ENCODE peak calls at places on chromosomes 3 and 15, in seven cellular contexts. V, U, G, S, N, R and O are unnamed samples.

GRCh38 chr3:177431525-177432255 is 234.4 kb upstream of the TBL1XR1 start:
- DNase-seq in V (no peak), U (no peak), G (no peak), S (no peak), N (no peak), R (no peak), O (no peak)

GRCh38 chr3:23750573-23751484 is 54.9 kb upstream of the UBE2E1 start:
- DNase-seq in V (no peak), U (no peak), G (no peak), S (no peak), N (no peak), R (no peak), O (no peak)

GRCh38 chr15:101206173-101206572 is 45.7 kb downstream of the CHSY1 start:
- DNase-seq in V (no peak), U (no peak), G (peak), S (no peak), N (no peak), R (no peak), O (peak)

GRCh38 chr3:150078983-150079739 is 108.5 kb upstream of the PFN2 start:
- DNase-seq in V (no peak), U (peak), G (peak), S (peak), N (no peak), R (no peak), O (no peak)

GRCh38 chr15:64938192-64938591 is 26.5 kb downstream of the ANKDD1A start:
- DNase-seq in V (no peak), U (no peak), G (no peak), S (peak), N (no peak), R (no peak), O (no peak)

GRCh38 chr3:30438121-30438520 is 168.3 kb upstream of the TGFBR2 start:
- DNase-seq in V (no peak), U (no peak), G (no peak), S (no peak), N (no peak), R (no peak), O (no peak)

GRCh38 chr3:9497821-9498565 is 55.6 kb downstream of the LHFPL4 start:
- DNase-seq in V (no peak), U (no peak), G (peak), S (peak), N (no peak), R (no peak), O (no peak)

GRCh38 chr3:150913174-150913922 is 8.1 kb upstream of the MINDY4B start:
- DNase-seq in V (no peak), U (no peak), G (no peak), S (no peak), N (no peak), R (no peak), O (no peak)

GRCh38 chr3:70989174-70989573 is 594.4 kb downstream of the FOXP1 start:
- DNase-seq in V (no peak), U (no peak), G (peak), S (no peak), N (no peak), R (no peak), O (no peak)

GRCh38 chr15:39254181-39254580 is 326.7 kb upstream of the THBS1 start:
- DNase-seq in V (no peak), U (no peak), G (no peak), S (no peak), N (no peak), R (no peak), O (no peak)

GRCh38 chr15:88800026-88800425 is 3.2 kb upstream of the ACAN start:
- DNase-seq in V (no peak), U (no peak), G (peak), S (peak), N (no peak), R (no peak), O (no peak)

GRCh38 chr3:182730675-182731042 is 62.6 kb upstream of the ATP11B start:
- DNase-seq in V (no peak), U (no peak), G (no peak), S (no peak), N (no peak), R (no peak), O (no peak)

GRCh38 chr3:52396011-52396906 is 48.6 kb downstream of the SEMA3G start:
- DNase-seq in V (peak), U (no peak), G (no peak), S (no peak), N (no peak), R (no peak), O (no peak)

GRCh38 chr15:85992224-85992623 is 87.4 kb upstream of the AGBL1 start:
- DNase-seq in V (no peak), U (no peak), G (no peak), S (no peak), N (no peak), R (no peak), O (no peak)

GRCh38 chr15:85997618-85998017 is 82.1 kb upstream of the AGBL1 start:
- DNase-seq in V (no peak), U (no peak), G (no peak), S (no peak), N (no peak), R (no peak), O (no peak)

GRCh38 chr15:85988741-85989140 is 90.9 kb upstream of the AGBL1 start:
- DNase-seq in V (no peak), U (no peak), G (no peak), S (no peak), N (no peak), R (no peak), O (peak)

DNA sequence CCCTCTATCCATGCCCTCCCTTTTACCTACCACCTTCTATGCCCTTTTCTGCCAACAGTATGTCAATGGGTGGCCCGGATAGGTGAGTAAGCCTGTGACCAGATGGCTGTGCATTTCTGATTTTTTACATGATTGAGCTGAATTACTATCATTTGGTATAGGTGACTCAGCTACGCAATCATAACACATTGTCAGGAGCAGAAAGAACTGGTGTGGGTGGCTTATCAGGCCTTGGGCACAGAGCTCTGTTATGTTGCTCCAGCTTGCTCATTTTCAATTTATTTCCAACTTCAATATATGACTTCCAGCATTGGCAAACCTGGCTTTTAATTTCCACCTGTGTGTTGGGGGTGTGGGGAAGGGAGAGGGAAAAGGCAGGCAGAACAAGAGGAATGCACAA is 86.6 kb upstream of the AGBL1 start:
- DNase-seq in V (no peak), U (no peak), G (no peak), S (peak), N (no peak), R (no peak), O (no peak)
- TF ChIP-seq CTCF in V (no peak), U (no peak), G (no peak), S (no peak), N (no peak), R (no peak), O (no peak)

GRCh38 chr3:116103868-116104530 is 341.3 kb downstream of the LSAMP start:
- DNase-seq in V (no peak), U (no peak), G (no peak), S (no peak), N (no peak), R (no peak), O (no peak)

GRCh38 chr3:116102037-116102436 is 343.2 kb downstream of the LSAMP start:
- DNase-seq in V (no peak), U (no peak), G (no peak), S (no peak), N (no peak), R (no peak), O (no peak)
- TF ChIP-seq CTCF in V (no peak), U (no peak), G (peak), S (no peak), N (no peak), R (no peak), O (no peak)

GRCh38 chr3:187971629-187972028 is 182.3 kb upstream of the LPP start:
- DNase-seq in V (no peak), U (no peak), G (no peak), S (no peak), N (no peak), R (no peak), O (no peak)
- TF ChIP-seq CTCF in V (no peak), U (no peak), G (no peak), S (no peak), N (no peak), R (no peak), O (no peak)

GRCh38 chr3:174538116-174538515 is 321.0 kb upstream of the NAALADL2 start:
- DNase-seq in V (no peak), U (no peak), G (no peak), S (no peak), N (no peak), R (no peak), O (no peak)
- TF ChIP-seq CTCF in V (no peak), U (no peak), G (no peak), S (no peak), N (no peak), R (no peak), O (no peak)

GRCh38 chr3:101854608-101855304 is 5.4 kb downstream of the NFKBIZ start:
- DNase-seq in V (no peak), U (no peak), G (no peak), S (no peak), N (no peak), R (no peak), O (no peak)
- TF ChIP-seq CTCF in V (no peak), U (no peak), G (no peak), S (no peak), N (no peak), R (no peak), O (no peak)

DNA sequence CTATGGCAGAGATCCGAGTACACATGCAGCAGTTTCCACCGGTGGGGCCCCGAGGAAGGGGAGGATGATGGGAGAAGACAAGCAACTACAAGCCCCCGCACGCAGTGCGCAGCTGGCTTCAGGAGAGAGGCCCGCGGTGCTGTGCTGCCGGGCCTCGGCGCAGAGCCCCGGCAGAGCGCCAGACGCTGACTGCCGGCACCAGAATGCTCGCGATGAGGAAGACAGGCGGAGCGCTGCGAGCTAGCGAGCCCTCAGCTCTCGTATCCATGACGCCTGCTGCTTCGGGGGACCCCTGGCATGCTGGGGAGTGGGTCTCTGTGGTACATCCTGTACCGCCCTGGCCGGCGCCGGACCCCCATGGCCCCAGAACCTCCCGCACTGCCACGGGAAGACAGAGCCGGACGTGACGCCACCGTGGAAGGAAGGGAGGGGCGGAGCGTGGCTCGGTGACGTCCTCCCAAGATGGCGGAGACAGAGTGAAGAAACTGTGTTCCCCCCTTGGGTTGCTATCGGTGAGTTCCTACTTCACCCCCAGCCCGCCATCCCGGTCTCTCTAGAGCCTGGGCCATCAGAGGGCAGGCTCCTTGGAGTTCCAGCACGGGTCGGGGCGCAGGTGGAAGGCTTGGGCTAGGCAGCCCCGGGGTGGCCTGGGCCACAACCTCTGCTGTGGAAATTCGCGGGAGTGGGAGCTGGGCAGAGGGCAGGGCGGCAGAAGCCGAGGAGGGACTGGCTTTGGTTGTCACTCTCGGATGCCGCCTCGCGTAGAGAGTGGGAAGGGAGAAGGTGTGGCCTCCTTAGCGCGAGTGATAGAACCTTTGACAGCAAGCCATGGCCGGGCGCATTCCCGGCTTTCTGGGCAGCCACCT is at the start of gene MYNN:
- DNase-seq in V (peak), U (peak), G (peak), S (peak), N (peak), R (peak), O (peak)
- TF ChIP-seq CTCF in V (no peak), U (no peak), G (peak), S (no peak), N (no peak), R (peak), O (no peak)

GRCh38 chr15:33968224-33968623 is at the start of gene CHRM5:
- DNase-seq in V (no peak), U (no peak), G (no peak), S (no peak), N (no peak), R (no peak), O (no peak)

GRCh38 chr15:33964665-33965040 is 3.6 kb upstream of the CHRM5 start:
- DNase-seq in V (no peak), U (no peak), G (peak), S (no peak), N (no peak), R (no peak), O (no peak)

GRCh38 chr15:33960160-33960559 is 8.1 kb upstream of the CHRM5 start:
- DNase-seq in V (no peak), U (no peak), G (no peak), S (no peak), N (no peak), R (no peak), O (peak)

DNA sequence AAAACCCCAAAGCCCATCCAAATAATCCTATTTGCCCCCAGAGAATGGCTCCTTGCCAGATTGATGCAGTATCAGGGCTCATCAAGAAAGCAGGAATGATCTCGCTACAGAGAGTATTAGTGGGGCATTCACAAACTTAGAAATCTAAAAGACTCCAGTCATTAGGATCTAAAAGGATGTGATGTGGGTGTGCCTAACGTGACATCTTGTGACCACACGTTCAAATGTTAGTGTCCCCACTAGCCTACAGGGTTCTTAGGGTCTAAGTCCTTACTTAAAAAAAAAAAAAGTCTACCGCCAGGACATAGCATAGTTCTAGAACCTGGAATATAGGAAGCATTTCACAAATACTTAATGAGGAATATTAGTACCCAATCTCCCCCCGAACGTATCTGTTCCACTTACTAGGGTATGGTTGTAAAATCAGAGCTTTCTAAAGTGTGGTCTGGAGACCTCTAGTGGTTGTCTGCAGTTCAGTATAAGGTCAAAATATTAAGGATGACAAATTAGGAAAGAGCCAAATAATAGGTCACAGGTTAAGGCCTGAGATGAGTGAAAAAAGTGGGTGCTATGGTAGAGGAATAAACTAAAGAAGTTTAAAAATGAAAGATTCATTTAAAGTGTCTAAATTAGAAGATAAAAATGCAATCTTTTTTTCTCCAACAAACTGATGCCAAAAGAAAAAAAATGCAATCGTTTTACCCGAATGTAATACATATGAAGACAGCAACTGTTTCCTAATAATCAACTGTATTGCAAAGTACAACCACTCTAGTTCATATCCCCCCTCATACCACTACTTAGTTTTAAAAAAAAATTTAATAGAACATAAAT is 4.2 kb upstream of the CHRM5 start:
- DNase-seq in V (no peak), U (no peak), G (peak), S (peak), N (no peak), R (peak), O (peak)
- TF ChIP-seq CTCF in V (peak), U (peak), G (peak), S (peak), N (no peak), R (peak), O (peak)

GRCh38 chr3:184748219-184749135 is 36.6 kb upstream of the MAGEF1 start:
- DNase-seq in V (no peak), U (no peak), G (no peak), S (peak), N (no peak), R (no peak), O (peak)
- TF ChIP-seq CTCF in V (no peak), U (peak), G (peak), S (peak), N (peak), R (peak), O (peak)

DNA sequence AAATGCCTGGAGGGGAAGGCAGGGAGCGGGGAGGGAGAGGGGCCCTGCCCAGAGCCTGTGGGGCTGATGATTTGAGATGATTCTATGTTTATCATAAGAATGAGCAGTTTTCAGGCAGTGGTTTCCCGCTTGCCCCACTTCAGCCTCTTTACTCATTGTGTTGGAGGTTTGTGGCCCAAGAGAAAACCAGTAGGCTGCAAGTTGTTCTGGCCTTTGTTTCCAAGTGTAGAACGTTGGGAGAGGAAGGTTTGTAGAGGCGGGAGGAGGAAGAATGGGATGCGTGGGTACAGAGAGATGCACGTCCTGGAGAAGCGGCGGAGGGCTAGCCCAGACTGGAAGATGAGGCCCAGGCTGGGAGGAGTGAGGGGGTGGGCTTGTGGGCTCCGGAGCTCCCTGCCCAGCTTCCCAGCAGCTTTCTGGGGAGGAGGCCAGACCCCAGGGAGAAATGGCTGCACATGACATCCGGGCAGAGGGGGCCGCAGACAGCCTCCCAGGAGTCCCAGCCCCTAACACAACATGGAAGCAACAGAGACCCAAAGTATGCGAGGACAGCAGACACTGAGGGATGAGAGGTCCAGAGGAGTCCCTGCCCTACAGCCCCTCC is 5.3 kb downstream of the PLA2G4F start:
- DNase-seq in V (no peak), U (no peak), G (no peak), S (no peak), N (no peak), R (no peak), O (no peak)
- TF ChIP-seq CTCF in V (no peak), U (no peak), G (no peak), S (no peak), N (no peak), R (no peak), O (no peak)